ENCODE peak calls at places on chromosome 3, in nine cellular contexts. K is stomach, X is adrenal gland, C is right lobe of liver, N is body of pancreas, O is iPS DF 6.9, B is lower lobe of right lung, V is cardiac muscle cell, E is psoas muscle. L is an unnamed sample.

GRCh38 chr3:52093751-52094525 is 37.6 kb upstream of the DUSP7 start:
- DNase-seq in K (no peak), X (no peak), C (no peak), N (no peak), O (no peak), B (peak; percentile 20), V (no peak), E (no peak), L (peak; percentile 35)

GRCh38 chr3:55574671-55575070 is 87.6 kb upstream of the WNT5A start:
- DNase-seq in K (no peak), X (no peak), C (no peak), N (no peak), O (no peak), B (no peak), V (no peak), E (no peak), L (no peak)

GRCh38 chr3:160400631-160401150 is 1.2 kb downstream of the SMC4 start:
- DNase-seq in K (peak; percentile 56), X (peak; percentile 56), C (peak; percentile 62), N (peak; percentile 57), O (no peak), B (peak; percentile 66), V (peak; percentile 69), E (no peak), L (peak; percentile 77)

GRCh38 chr3:149299938-149300791 is 33.3 kb downstream of the TM4SF18 start:
- DNase-seq in K (peak; percentile 53), X (peak; percentile 62), C (no peak), N (peak; percentile 66), O (no peak), B (no peak), V (peak; percentile 29), E (peak; percentile 28), L (no peak)

GRCh38 chr3:157317895-157318294 is 118.8 kb upstream of the PTX3 start:
- DNase-seq in K (no peak), X (no peak), C (no peak), N (no peak), O (no peak), B (no peak), V (no peak), E (no peak), L (no peak)

GRCh38 chr3:128546646-128547045 is 53.6 kb upstream of the GATA2 start:
- DNase-seq in K (no peak), X (no peak), C (no peak), N (peak; percentile 22), O (no peak), B (no peak), V (no peak), E (no peak), L (no peak)

GRCh38 chr3:161388860-161389259 is 17.5 kb upstream of the SPTSSB start:
- DNase-seq in K (no peak), X (no peak), C (no peak), N (no peak), O (no peak), B (no peak), V (no peak), E (no peak), L (no peak)

GRCh38 chr3:4814302-4814903 is 164.8 kb upstream of the BHLHE40 start:
- DNase-seq in K (no peak), X (peak; percentile 84), C (peak; percentile 57), N (no peak), O (no peak), B (peak; percentile 60), V (no peak), E (peak; percentile 44), L (no peak)

GRCh38 chr3:100912571-100912970 is 80.7 kb downstream of the ABI3BP start:
- DNase-seq in K (no peak), X (no peak), C (no peak), N (no peak), O (no peak), B (no peak), V (no peak), E (no peak), L (no peak)

GRCh38 chr3:28542351-28542750 is 193.7 kb upstream of the AZI2 start:
- DNase-seq in K (no peak), X (no peak), C (no peak), N (no peak), O (no peak), B (no peak), V (no peak), E (no peak), L (no peak)

GRCh38 chr3:66428733-66429132 is 72.1 kb downstream of the LRIG1 start:
- DNase-seq in K (peak; percentile 76), X (peak; percentile 91), C (peak; percentile 92), N (peak; percentile 89), O (no peak), B (no peak), V (no peak), E (peak; percentile 74), L (peak; percentile 76)

GRCh38 chr3:94423566-94423965 is 360.7 kb downstream of the NSUN3 start:
- DNase-seq in K (no peak), X (no peak), C (no peak), N (no peak), O (no peak), B (no peak), V (no peak), E (no peak), L (no peak)

GRCh38 chr3:190696777-190697501 is 165.6 kb downstream of the GMNC start:
- DNase-seq in K (no peak), X (no peak), C (no peak), N (peak; percentile 23), O (no peak), B (no peak), V (peak; percentile 40), E (no peak), L (no peak)

GRCh38 chr3:72661115-72661457 is 187.2 kb downstream of the SHQ1 start:
- DNase-seq in K (peak; percentile 86), X (peak; percentile 94), C (peak; percentile 81), N (peak; percentile 94), O (no peak), B (peak; percentile 75), V (no peak), E (peak; percentile 67), L (peak; percentile 81)

GRCh38 chr3:141619450-141619849 is 118.6 kb upstream of the RNF7 start:
- DNase-seq in K (no peak), X (no peak), C (no peak), N (no peak), O (no peak), B (no peak), V (no peak), E (no peak), L (no peak)

GRCh38 chr3:184769771-184770170 is 42.2 kb upstream of the VPS8 start:
- DNase-seq in K (no peak), X (no peak), C (no peak), N (no peak), O (no peak), B (no peak), V (no peak), E (no peak), L (peak; percentile 38)

GRCh38 chr3:45906681-45907220 is 20.4 kb downstream of the CCR9 start:
- DNase-seq in K (no peak), X (no peak), C (no peak), N (no peak), O (no peak), B (no peak), V (peak; percentile 64), E (peak; percentile 43), L (no peak)
- H3K4me1 ChIP-seq in K (peaks cover 16% of the 10 kb centered on the region), X (no peaks in the 10 kb centered on the region), C (no peaks in the 10 kb centered on the region), N (no peaks in the 10 kb centered on the region), O (no peaks in the 10 kb centered on the region), B (no peaks in the 10 kb centered on the region), V (no peaks in the 10 kb centered on the region), E (peaks cover 7% of the 10 kb centered on the region), L (no peaks in the 10 kb centered on the region)

DNA sequence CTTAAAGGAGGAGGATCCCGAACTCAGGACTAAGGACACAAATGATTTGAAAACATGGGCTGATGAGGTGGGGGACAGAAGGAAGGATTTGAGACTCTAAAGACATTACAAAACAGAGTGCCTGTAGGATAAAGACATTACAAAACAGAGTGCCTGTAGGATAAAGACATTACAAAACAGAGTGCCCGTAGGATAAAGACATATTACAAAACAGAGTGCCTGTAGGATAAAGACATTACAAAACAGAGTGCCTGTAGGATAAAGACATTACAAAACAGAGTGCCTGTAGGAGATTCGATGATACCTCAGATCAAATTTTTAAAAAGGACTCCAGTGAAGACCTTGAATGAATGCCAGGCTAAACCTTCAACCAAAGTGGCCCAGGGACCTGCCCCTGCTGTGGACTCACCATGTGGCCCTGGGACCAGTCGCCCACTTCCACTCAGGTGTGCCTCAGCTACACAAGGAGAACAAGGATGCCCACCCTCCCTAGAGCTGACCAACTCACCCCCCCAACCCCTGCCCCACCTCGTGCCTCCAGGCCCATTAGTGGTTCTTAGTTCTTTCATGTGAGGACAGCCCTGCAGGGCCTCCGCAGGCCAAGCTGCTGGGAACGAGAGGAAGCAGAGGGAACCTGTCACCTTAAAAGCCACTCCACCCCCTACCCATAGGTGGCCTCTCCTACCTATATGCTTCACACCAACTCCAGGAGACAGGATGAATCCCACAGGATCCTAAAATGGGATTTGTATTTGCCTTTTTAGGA is 59.8 kb downstream of the SH3BP5 start:
- DNase-seq in K (no peak), X (peak; percentile 54), C (peak; percentile 45), N (no peak), O (no peak), B (no peak), V (no peak), E (no peak), L (no peak)
- H3K27ac ChIP-seq in K (peak overlapping the region; percentile 61), X (peak overlapping the region; percentile 94), C (no peak overlapping the region), N (no peak overlapping the region), O (no peak overlapping the region), B (peak overlapping the region; percentile 67), V (no peak overlapping the region), E (no peak overlapping the region), L (no peak overlapping the region)

DNA sequence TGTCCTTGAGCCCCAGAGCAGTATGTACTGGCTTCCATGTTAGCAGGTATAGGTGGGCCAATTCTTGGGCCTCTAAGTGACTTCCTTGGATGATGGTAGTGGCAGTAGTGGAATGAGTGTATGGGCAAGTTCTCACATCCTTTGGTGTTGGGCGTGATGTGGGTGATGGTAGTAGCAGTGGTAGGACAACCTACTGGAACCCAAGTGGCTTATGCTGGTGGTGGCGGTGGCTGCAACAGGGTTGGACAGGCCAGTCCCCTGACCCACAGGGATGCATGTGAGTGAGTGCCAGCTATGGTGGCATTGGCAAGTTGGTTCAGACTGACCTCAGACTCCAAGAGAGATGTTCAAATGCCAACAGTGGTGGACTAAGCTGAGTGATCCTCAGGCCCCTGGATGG is 1228.2 kb downstream of the ROBO2 start:
- DNase-seq in K (no peak), X (no peak), C (no peak), N (no peak), O (no peak), B (no peak), V (no peak), E (no peak), L (no peak)
- H3K4me3 ChIP-seq in K (no peak overlapping the region), X (no peak overlapping the region), C (no peak overlapping the region), N (no peak overlapping the region), O (no peak overlapping the region), B (no peak overlapping the region), V (no peak overlapping the region), E (no peak overlapping the region), L (no peak overlapping the region)

DNA sequence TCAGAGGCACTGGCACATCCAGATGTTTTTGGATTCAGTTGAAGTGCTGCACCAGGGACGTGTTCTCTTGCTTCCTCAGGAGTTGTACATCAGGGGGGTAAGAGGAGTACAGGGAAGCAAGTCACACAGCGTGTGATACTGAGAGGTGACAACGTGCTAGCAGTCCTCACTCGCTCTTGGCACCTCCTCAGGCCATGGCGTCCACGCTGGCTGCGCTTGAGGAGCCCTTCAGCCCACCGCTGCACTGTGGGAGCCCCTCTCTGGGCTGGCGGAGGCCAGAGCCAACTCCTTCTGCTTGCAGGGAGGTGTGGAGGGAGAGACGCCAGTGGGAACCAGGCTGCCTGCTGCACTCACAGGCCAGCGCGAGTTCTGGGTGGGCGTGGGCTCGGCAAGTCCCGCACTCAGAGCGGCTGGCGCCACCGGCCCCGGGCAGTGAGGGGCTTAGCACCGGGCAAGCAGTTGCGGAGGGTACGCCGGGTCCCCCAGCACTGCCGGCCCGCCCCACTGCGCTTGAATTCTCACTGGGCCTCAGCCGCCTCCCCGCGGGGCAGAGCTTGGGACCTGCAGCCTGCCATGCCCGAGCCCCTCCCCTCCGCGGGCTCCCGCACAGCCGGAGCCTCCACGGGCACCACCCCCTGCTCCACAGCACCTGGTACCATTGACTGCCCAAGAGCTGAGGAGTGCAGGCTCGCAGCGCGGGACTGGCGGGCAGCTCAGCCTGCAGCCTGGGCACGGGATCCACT is 64.5 kb downstream of the PLD1 start:
- DNase-seq in K (no peak), X (no peak), C (no peak), N (no peak), O (no peak), B (no peak), V (no peak), E (no peak), L (peak; percentile 72)
- H3K4me1 ChIP-seq in K (peaks cover 14% of the 10 kb centered on the region), X (peaks cover 38% of the 10 kb centered on the region), C (peaks cover 21% of the 10 kb centered on the region), N (peaks cover 56% of the 10 kb centered on the region), O (no peaks in the 10 kb centered on the region), B (peaks cover 14% of the 10 kb centered on the region), V (peaks cover 19% of the 10 kb centered on the region), E (peaks cover 9% of the 10 kb centered on the region), L (peaks cover 2% of the 10 kb centered on the region)

L was measured in aorta.